ENCODE peak calls at places on chromosomes 5 and 9, in five cellular contexts. X is H1, T is transverse colon, D is stomach, W is sigmoid colon. F is an unnamed sample. For H3K27me3, the result is how much of the 10 kb centered on the place peaks cover.

GRCh38 chr5:141742866-141743651 is 61.0 kb upstream of the ARAP3 start:
- DNase-seq in X (no peak), T (no peak), D (peak), W (no peak), F (no peak)

GRCh38 chr9:113624721-113625120 is 161.2 kb downstream of the RGS3 start:
- DNase-seq in X (no peak), T (no peak), D (no peak), W (peak), F (no peak)

GRCh38 chr9:93091453-93092081 is 4.5 kb upstream of the CARD19 start:
- DNase-seq in X (no peak), T (no peak), D (no peak), W (peak), F (no peak)

GRCh38 chr9:78548666-78549065 is 251.7 kb downstream of the PSAT1 start:
- DNase-seq in X (no peak), T (no peak), D (no peak), W (no peak), F (no peak)

GRCh38 chr5:81207009-81207408 is 26.1 kb upstream of the CKMT2 start:
- DNase-seq in X (no peak), T (no peak), D (no peak), W (no peak), F (no peak)

GRCh38 chr5:31563216-31563615 is 31.1 kb downstream of the C5orf22 start:
- DNase-seq in X (no peak), T (no peak), D (no peak), W (no peak), F (no peak)

GRCh38 chr5:169945831-169946261 is 34.4 kb downstream of the INSYN2B start:
- DNase-seq in X (no peak), T (no peak), D (peak), W (peak), F (no peak)

GRCh38 chr9:6149315-6149714 is 66.3 kb upstream of the IL33 start:
- DNase-seq in X (no peak), T (no peak), D (no peak), W (no peak), F (no peak)

GRCh38 chr5:82499845-82500244 is 221.7 kb upstream of the RPS23 start:
- DNase-seq in X (no peak), T (no peak), D (no peak), W (no peak), F (no peak)

GRCh38 chr9:88258587-88258986 is 120.3 kb upstream of the SPATA31C2 start:
- DNase-seq in X (no peak), T (peak), D (peak), W (peak), F (no peak)

GRCh38 chr9:2729003-2729402 is 11.7 kb downstream of the KCNV2 start:
- DNase-seq in X (no peak), T (no peak), D (no peak), W (no peak), F (no peak)

GRCh38 chr9:123522921-123523320 is 166.9 kb downstream of the CRB2 start:
- DNase-seq in X (no peak), T (no peak), D (no peak), W (no peak), F (no peak)

DNA sequence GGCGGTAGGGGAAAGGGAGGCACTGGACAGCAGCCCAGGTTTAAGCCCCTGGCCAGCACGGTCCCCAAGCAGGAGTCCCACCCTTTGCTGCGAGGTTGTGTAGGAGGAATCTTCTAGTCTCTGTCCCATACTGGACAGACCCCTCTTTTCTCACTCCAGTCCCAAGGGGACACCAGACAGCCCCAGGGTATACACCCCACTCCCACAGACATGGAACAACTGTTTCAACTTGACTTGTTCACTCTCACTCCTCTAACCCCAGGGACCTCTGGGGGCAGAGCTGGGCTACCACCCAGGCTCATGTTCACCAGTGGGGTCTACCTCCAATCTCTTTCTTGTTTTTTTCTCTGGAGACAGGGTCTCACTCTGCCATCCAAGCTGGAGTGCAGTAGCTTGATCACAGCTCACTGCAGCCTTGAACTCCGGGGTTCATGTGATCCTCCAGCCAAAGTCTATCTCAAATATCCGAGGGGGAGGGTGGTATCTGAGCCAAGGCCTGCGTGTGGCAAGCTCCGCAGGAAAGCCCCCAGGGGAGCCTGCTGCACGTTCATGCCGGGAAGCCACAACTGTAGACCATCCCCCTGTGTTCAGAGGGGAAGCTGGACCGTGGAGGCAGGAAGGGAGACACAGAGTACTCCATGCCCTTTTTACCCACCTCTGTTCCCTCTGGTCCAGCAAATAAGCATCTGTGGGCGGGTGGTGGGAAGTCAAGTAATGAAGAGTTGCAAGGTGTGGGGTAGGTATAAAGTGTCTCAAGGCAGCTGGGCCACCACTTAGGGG is 1.8 kb downstream of the PTGES2 start:
- DNase-seq in X (no peak), T (no peak), D (no peak), W (no peak), F (no peak)
- H3K4me3 ChIP-seq in X (no peak), T (no peak), D (peak), W (no peak), F (no peak)

GRCh38 chr5:76813982-76814562 is 4.8 kb upstream of the F2RL1 start:
- DNase-seq in X (no peak), T (no peak), D (no peak), W (no peak), F (no peak)
- TF ChIP-seq EP300 in X (no peak), T (no peak), D (no peak), W (no peak), F (no peak)

GRCh38 chr9:27536168-27536567 is 6.6 kb upstream of the MOB3B start:
- DNase-seq in X (no peak), T (no peak), D (no peak), W (no peak), F (no peak)
- H3K27me3 ChIP-seq in X (under half), T (under half), D (under half), W (under half), F (under half)

GRCh38 chr5:62342476-62342837 is 36.5 kb downstream of the KIF2A start:
- DNase-seq in X (no peak), T (no peak), D (no peak), W (no peak), F (no peak)
- H3K4me3 ChIP-seq in X (no peak), T (no peak), D (no peak), W (no peak), F (no peak)

GRCh38 chr5:178462846-178463245 is 127.3 kb downstream of the COL23A1 start:
- DNase-seq in X (no peak), T (no peak), D (no peak), W (no peak), F (no peak)
- TF ChIP-seq EP300 in X (no peak), T (no peak), D (no peak), W (no peak), F (no peak)

GRCh38 chr5:139901971-139902370 is 106.4 kb downstream of the PSD2 start:
- DNase-seq in X (no peak), T (no peak), D (no peak), W (peak), F (no peak)

GRCh38 chr5:139903450-139903804 is 107.8 kb downstream of the PSD2 start:
- DNase-seq in X (no peak), T (no peak), D (no peak), W (peak), F (no peak)

GRCh38 chr5:139898981-139899380 is 103.4 kb downstream of the PSD2 start:
- DNase-seq in X (no peak), T (no peak), D (no peak), W (peak), F (no peak)

GRCh38 chr5:139900546-139901250 is 105.1 kb downstream of the PSD2 start:
- DNase-seq in X (no peak), T (no peak), D (no peak), W (peak), F (no peak)

DNA sequence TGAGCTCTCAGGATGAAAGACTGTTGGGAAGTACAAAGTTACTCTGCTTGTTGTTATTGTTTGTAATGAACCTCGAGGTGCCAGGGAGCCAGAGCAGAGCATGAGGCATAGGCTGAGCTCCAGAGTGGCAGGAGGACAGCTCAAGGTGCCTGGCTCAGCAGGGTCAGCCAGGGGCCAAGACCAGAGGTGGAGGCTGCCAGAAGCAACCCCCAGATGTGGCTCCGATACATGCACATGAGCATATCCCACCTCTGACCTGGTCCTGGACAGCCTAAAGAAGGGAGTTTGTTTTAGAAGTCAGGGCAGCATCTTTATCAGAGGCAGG is 105.6 kb downstream of the PSD2 start:
- DNase-seq in X (no peak), T (no peak), D (no peak), W (peak), F (no peak)
- H3K27me3 ChIP-seq in X (under half), T (half or more), D (under half), W (under half), F (under half)